ENCODE peak calls at places on chromosome 5, in five cellular contexts. V is K562, N is HepG2, Q is GM12892, S is GM12878. M is an unnamed sample.

GRCh38 chr5:151020304-151021031 is at the start of gene GPX3:
- DNase-seq in Q (peak), S (no peak), N (peak), V (no peak), M (peak)

GRCh38 chr5:158384535-158385421 is 525.8 kb upstream of the CLINT1 start:
- DNase-seq in V (no peak), N (no peak), S (no peak), Q (no peak), M (no peak)

GRCh38 chr5:6488021-6488420 is 39.4 kb downstream of the UBE2QL1 start:
- DNase-seq in V (no peak), S (no peak), Q (no peak), N (no peak), M (no peak)

GRCh38 chr5:6675784-6676499 is 37.3 kb upstream of the TENT4A start:
- DNase-seq in Q (no peak), V (peak), S (no peak), N (no peak), M (no peak)

GRCh38 chr5:65205016-65205415 is 276.7 kb downstream of the ADAMTS6 start:
- DNase-seq in S (no peak), V (no peak), N (no peak), Q (no peak), M (no peak)

GRCh38 chr5:125277494-125278154 is 531.2 kb upstream of the ZNF608 start:
- DNase-seq in V (no peak), Q (no peak), N (peak), S (no peak), M (no peak)

GRCh38 chr5:168702511-168702910 is 123.3 kb upstream of the PANK3 start:
- DNase-seq in V (no peak), N (no peak), S (no peak), Q (no peak), M (no peak)

GRCh38 chr5:160887780-160888179 is 35.8 kb upstream of the ATP10B start:
- DNase-seq in Q (no peak), V (no peak), S (no peak), N (peak), M (no peak)

GRCh38 chr5:93717162-93717561 is 24.2 kb downstream of the POU5F2 start:
- DNase-seq in S (no peak), N (peak), V (no peak), Q (no peak), M (no peak)

GRCh38 chr5:96007051-96007450 is 45.4 kb upstream of the ELL2 start:
- DNase-seq in V (no peak), N (no peak), S (no peak), Q (no peak), M (no peak)

GRCh38 chr5:180093241-180093640 is 21.7 kb upstream of the RNF130 start:
- DNase-seq in S (no peak), N (no peak), Q (no peak), V (no peak), M (no peak)

GRCh38 chr5:68252678-68253520 is 37.3 kb downstream of the PIK3R1 start:
- DNase-seq in Q (peak), S (no peak), V (peak), N (peak), M (no peak)

GRCh38 chr5:17190799-17191391 is 26.5 kb upstream of the BASP1 start:
- DNase-seq in Q (no peak), V (no peak), N (no peak), S (no peak), M (no peak)

GRCh38 chr5:106094128-106094726 is 1576.5 kb downstream of the EFNA5 start:
- DNase-seq in Q (no peak), S (peak), N (no peak), V (no peak), M (no peak)

GRCh38 chr5:168978500-168978899 is 322.4 kb downstream of the SLIT3 start:
- DNase-seq in N (no peak), S (no peak), V (no peak), Q (no peak), M (no peak)

GRCh38 chr5:175797521-175798038 is 73.8 kb upstream of the CPLX2 start:
- DNase-seq in N (peak), Q (no peak), S (no peak), V (no peak), M (no peak)

GRCh38 chr5:5437227-5438172 is 15.0 kb downstream of the ICE1 start:
- DNase-seq in Q (no peak), V (no peak), S (no peak), N (no peak), M (no peak)

GRCh38 chr5:39080597-39081204 is 6.5 kb upstream of the RICTOR start:
- DNase-seq in V (peak), S (no peak), N (peak), Q (no peak), M (no peak)

GRCh38 chr5:169581580-169582227 is 1.9 kb upstream of the SPDL1 start:
- DNase-seq in N (peak), S (no peak), V (peak), Q (no peak), M (peak)

GRCh38 chr5:66436721-66437120 is 159.5 kb upstream of the MAST4 start:
- DNase-seq in N (peak), V (peak), Q (no peak), S (no peak), M (no peak)

GRCh38 chr5:174910245-174910737 is 185.9 kb downstream of the MSX2 start:
- DNase-seq in Q (peak), N (peak), V (peak), S (no peak), M (peak)

GRCh38 chr5:179613460-179614071 is 9.9 kb downstream of the HNRNPH1 start:
- DNase-seq in Q (no peak), V (no peak), S (no peak), N (no peak), M (no peak)

GRCh38 chr5:173848986-173849596 is 39.1 kb upstream of the CPEB4 start:
- DNase-seq in N (no peak), S (no peak), Q (no peak), V (no peak), M (no peak)

GRCh38 chr5:98839469-98840383 is 66.3 kb downstream of the RGMB start:
- DNase-seq in V (peak), Q (no peak), S (no peak), N (peak), M (peak)

GRCh38 chr5:40507095-40507494 is 172.6 kb upstream of the PTGER4 start:
- DNase-seq in V (no peak), S (no peak), N (no peak), Q (no peak), M (no peak)

GRCh38 chr5:83720805-83721431 is at the start of gene HAPLN1:
- DNase-seq in Q (no peak), N (no peak), S (no peak), V (no peak), M (no peak)

GRCh38 chr5:109805882-109806281 is 116.2 kb downstream of the MAN2A1 start:
- DNase-seq in S (no peak), V (peak), N (no peak), Q (no peak), M (no peak)

GRCh38 chr5:11069041-11069440 is 308.0 kb upstream of the DAP start:
- DNase-seq in Q (no peak), S (no peak), N (no peak), V (no peak), M (no peak)

GRCh38 chr5:147234825-147235635 is at the start of gene STK32A:
- DNase-seq in V (no peak), S (no peak), Q (no peak), N (no peak), M (no peak)

GRCh38 chr5:75152861-75153260 is 83.8 kb downstream of the ANKRD31 start:
- DNase-seq in S (no peak), V (no peak), N (no peak), Q (no peak), M (no peak)

GRCh38 chr5:180423133-180423532 is 70.0 kb upstream of the GFPT2 start:
- DNase-seq in V (no peak), N (no peak), S (no peak), Q (no peak), M (no peak)

GRCh38 chr5:98772415-98773213 is 849 bp upstream of the RGMB start:
- DNase-seq in V (no peak), N (peak), S (no peak), Q (peak), M (peak)

GRCh38 chr5:102583663-102584062 is 84.9 kb upstream of the SLCO6A1 start:
- DNase-seq in S (no peak), Q (no peak), N (no peak), V (peak), M (no peak)

GRCh38 chr5:3852154-3852930 is 256.7 kb downstream of the IRX1 start:
- DNase-seq in N (no peak), S (no peak), V (peak), Q (no peak), M (no peak)

GRCh38 chr5:142900926-142901325 is 130.7 kb downstream of the ARHGAP26 start:
- DNase-seq in N (no peak), S (no peak), Q (no peak), V (no peak), M (no peak)

DNA sequence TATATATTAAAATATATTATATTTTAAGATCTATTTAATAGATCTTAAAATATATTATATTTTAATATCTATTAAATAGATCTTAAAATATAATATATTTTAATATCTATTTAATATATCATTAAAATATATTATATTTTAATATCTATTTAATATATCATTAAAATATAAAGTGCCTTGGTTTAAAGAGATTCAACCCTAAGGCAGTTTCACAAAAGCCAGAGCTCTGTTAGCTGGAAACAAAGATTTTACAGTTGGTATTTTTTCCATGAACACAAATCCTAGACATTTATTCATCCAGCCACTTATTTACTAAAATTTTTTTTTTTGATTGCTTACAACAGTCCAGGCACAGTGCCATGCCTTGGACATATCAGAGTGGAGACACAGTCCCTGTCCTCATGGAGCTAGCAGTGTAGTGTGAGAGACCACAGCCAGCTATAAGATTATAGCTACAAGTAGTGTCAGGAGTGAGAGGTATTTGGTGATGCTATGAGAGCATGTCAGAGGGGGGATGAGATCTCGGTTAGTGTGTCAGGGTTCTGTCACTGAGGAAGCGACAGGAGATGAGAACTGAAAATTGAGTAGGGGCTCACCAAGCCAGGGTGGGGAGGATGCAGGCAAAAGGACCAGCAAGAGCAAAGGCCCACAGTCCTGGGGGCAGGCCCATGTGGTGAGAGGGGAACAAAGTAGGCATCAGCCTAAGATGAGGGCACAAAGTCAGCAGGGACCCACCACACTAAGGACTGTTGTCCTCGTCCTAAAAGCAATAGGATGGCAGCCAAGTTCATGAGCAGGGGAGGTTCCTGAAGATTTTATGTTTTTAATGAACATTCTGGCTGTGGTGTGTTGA is 74.5 kb downstream of the FBXO38 start:
- DNase-seq in V (no peak), N (no peak), Q (no peak), S (no peak), M (no peak)
- TF ChIP-seq TAF1 in V (no peak), N (no peak), Q (no peak), S (no peak), M (no peak)

GRCh38 chr5:111756701-111757581 is at the start of gene NREP:
- DNase-seq in S (peak), N (peak), V (peak), Q (no peak), M (peak)

GRCh38 chr5:111755942-111756353 is 1.0 kb downstream of the NREP start:
- DNase-seq in S (no peak), N (no peak), Q (no peak), V (no peak), M (no peak)

GRCh38 chr5:111755264-111755941 is 1.6 kb downstream of the NREP start:
- DNase-seq in Q (no peak), S (no peak), N (no peak), V (no peak), M (no peak)

GRCh38 chr5:111758284-111758628 is 1.3 kb upstream of the NREP start:
- DNase-seq in N (no peak), Q (no peak), V (no peak), S (no peak), M (no peak)

GRCh38 chr5:111757582-111758283 is 739 bp upstream of the NREP start:
- DNase-seq in N (peak), S (peak), Q (peak), V (peak), M (peak)
- TF ChIP-seq POLR2A in N (peak), S (peak), Q (peak), V (no peak), M (no peak)

DNA sequence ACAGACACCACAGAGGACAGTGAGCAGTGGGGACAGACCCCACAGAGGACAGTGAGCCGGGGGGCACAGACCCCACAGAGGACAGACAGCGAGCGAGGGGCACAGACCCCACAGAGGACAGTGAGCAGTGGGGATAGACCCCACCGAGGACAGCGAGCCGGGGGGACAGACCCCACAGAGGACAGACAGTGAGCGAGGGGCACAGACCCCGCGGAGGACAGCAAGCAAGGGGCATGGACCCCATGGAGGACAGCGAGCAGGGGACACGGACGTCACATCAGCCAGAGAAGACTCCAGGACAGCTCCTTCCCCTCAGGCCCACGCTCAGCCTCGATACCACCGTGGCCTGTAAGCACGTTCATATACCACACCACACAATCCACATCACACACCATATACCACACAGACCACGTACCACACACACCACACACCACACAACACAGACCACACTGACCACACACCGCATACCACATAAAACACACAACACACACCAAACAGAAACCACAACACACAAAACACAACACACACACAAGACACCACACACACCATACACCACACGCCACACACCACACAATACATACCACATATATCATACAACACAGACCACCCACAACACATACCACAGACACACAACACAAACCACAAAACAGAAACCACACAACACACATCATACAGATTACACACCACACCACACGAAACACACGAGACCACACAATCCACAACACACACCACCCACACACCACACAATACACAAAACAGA is 5.2 kb upstream of the ZDHHC11 start:
- DNase-seq in S (no peak), Q (no peak), V (no peak), N (no peak), M (no peak)
- TF ChIP-seq TAF1 in S (no peak), Q (no peak), V (no peak), N (no peak), M (no peak)

GRCh38 chr5:141870226-141870625 is 8.0 kb downstream of the PCDH1 start:
- DNase-seq in Q (no peak), V (no peak), S (no peak), N (no peak), M (no peak)

GRCh38 chr5:141870871-141871270 is 7.3 kb downstream of the PCDH1 start:
- DNase-seq in V (no peak), N (no peak), Q (no peak), S (no peak), M (no peak)

GRCh38 chr5:141868541-141868940 is 9.7 kb downstream of the PCDH1 start:
- DNase-seq in Q (no peak), V (no peak), S (no peak), N (no peak), M (no peak)

GRCh38 chr5:141869040-141869439 is 9.2 kb downstream of the PCDH1 start:
- DNase-seq in V (no peak), N (no peak), Q (no peak), S (no peak), M (no peak)

GRCh38 chr5:141869514-141869913 is 8.7 kb downstream of the PCDH1 start:
- DNase-seq in V (no peak), Q (no peak), S (no peak), N (no peak), M (no peak)
- TF ChIP-seq POLR2A in V (no peak), Q (no peak), S (no peak), N (no peak), M (no peak)

GRCh38 chr5:1438871-1439270 is 6.4 kb downstream of the SLC6A3 start:
- DNase-seq in Q (no peak), V (no peak), N (no peak), S (no peak), M (no peak)

GRCh38 chr5:1436036-1436435 is 9.2 kb downstream of the SLC6A3 start:
- DNase-seq in N (no peak), S (no peak), V (no peak), Q (no peak), M (no peak)

GRCh38 chr5:1436681-1437080 is 8.6 kb downstream of the SLC6A3 start:
- DNase-seq in V (no peak), S (no peak), N (no peak), Q (no peak), M (no peak)

GRCh38 chr5:1437876-1438559 is 7.2 kb downstream of the SLC6A3 start:
- DNase-seq in S (no peak), N (no peak), V (no peak), Q (no peak), M (no peak)

DNA sequence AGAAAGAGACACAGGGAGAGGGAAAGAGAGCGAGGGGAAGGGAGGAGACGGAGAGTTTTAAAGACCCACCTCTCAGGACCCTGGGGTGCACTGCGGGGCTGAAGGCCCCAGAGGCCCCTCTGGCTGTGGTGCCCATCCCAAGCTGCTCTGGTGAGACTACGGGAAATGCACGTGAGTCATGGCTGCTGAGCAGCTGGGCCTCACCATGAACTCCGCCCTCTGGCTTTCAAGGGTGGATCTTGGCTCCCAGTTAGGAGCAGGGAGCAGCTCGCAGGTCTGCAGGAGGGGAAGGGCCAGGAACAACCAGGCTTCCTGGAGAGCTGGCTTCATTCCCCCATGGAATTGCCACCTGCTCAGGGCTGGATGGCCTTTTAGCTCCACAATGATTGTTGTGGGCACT is 7.8 kb downstream of the SLC6A3 start:
- DNase-seq in S (no peak), Q (no peak), N (peak), V (peak), M (no peak)
- TF ChIP-seq TAF1 in S (no peak), Q (no peak), N (no peak), V (no peak), M (no peak)

GRCh38 chr5:14180437-14180836 is 37.3 kb downstream of the TRIO start:
- DNase-seq in S (no peak), Q (no peak), N (no peak), V (no peak), M (no peak)

GRCh38 chr5:14177651-14178050 is 34.5 kb downstream of the TRIO start:
- DNase-seq in S (no peak), Q (no peak), V (no peak), N (no peak), M (no peak)

GRCh38 chr5:14178671-14179211 is 35.6 kb downstream of the TRIO start:
- DNase-seq in N (no peak), S (no peak), Q (no peak), V (no peak), M (no peak)

GRCh38 chr5:14178091-14178490 is 34.9 kb downstream of the TRIO start:
- DNase-seq in N (no peak), S (no peak), Q (no peak), V (no peak), M (no peak)

GRCh38 chr5:14179446-14179845 is 36.3 kb downstream of the TRIO start:
- DNase-seq in S (no peak), Q (no peak), V (no peak), N (no peak), M (no peak)
- TF ChIP-seq POLR2A in S (no peak), Q (no peak), V (no peak), N (no peak), M (no peak)

DNA sequence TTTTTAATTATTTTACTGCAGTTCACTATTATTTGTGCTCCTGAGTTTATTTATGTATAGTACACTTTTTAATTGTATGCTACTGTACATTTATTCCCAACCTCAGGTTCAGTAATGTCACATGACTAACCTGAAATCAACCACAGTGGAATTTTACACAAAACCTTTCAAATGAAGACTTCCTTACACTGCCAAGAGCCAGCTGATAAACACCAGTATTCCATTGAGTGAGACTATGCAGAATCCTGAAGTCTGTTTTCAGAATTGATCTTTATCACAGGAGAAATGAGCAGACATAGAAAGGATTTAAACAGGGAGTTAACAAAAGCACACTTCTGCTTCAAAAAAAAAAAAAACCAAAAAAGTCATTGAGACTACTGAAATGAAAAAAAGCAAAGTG is 219.5 kb downstream of the PRR16 start:
- DNase-seq in V (no peak), N (no peak), Q (no peak), S (no peak), M (no peak)
- TF ChIP-seq TAF1 in V (no peak), N (no peak), Q (no peak), S (no peak), M (no peak)

GRCh38 chr5:43008369-43009158 is 31.6 kb downstream of the ANXA2R start:
- DNase-seq in Q (no peak), N (peak), V (peak), S (no peak), M (no peak)
- TF ChIP-seq POLR2A in Q (peak), N (peak), V (peak), S (no peak), M (peak)

GRCh38 chr5:139746691-139747582 is 48.7 kb upstream of the PSD2 start:
- DNase-seq in N (no peak), S (peak), V (no peak), Q (peak), M (peak)
- TF ChIP-seq TAF1 in N (no peak), S (no peak), V (no peak), Q (no peak), M (no peak)